ENCODE peak calls at places on chromosomes 16 and 17, in seven cellular contexts. M, W, J, B, S, Q and I are unnamed samples.

GRCh38 chr16:87505834-87506233 is 13.0 kb upstream of the ZCCHC14 start:
- DNase-seq in M (no peak), B (no peak), W (no peak), J (no peak), S (no peak), Q (no peak), I (no peak)

GRCh38 chr17:1554751-1555617 is 7.6 kb downstream of the PITPNA start:
- DNase-seq in M (no peak), B (no peak), W (no peak), J (no peak), S (no peak), Q (no peak), I (no peak)

GRCh38 chr16:54318941-54319340 is 32.4 kb upstream of the IRX3 start:
- DNase-seq in J (no peak), M (no peak), S (no peak), Q (no peak), W (no peak), B (no peak), I (no peak)

GRCh38 chr17:78706271-78706915 is 75.7 kb downstream of the CYTH1 start:
- DNase-seq in J (no peak), S (no peak), B (no peak), Q (no peak), M (peak; percentile 58), W (no peak), I (no peak)

GRCh38 chr16:50533317-50533716 is 14.9 kb upstream of the NKD1 start:
- DNase-seq in W (no peak), S (no peak), B (no peak), M (no peak), Q (no peak), J (no peak), I (no peak)

GRCh38 chr16:67372664-67373063 is 20.6 kb downstream of the TPPP3 start:
- DNase-seq in W (no peak), S (no peak), Q (no peak), B (no peak), J (no peak), M (peak; percentile 36), I (no peak)

GRCh38 chr17:76124582-76125390 is 16.3 kb downstream of the FOXJ1 start:
- DNase-seq in B (no peak), J (no peak), Q (no peak), W (no peak), S (no peak), M (no peak), I (no peak)

GRCh38 chr16:23107117-23107516 is 42.1 kb downstream of the USP31 start:
- DNase-seq in J (no peak), S (no peak), W (no peak), Q (no peak), M (no peak), B (no peak), I (peak; percentile 67)

GRCh38 chr17:42651392-42651791 is 7.7 kb upstream of the TUBG2 start:
- DNase-seq in B (no peak), J (no peak), Q (no peak), W (no peak), S (no peak), M (no peak), I (no peak)

GRCh38 chr17:14011740-14012405 is 57.4 kb upstream of the COX10 start:
- DNase-seq in M (no peak), J (peak; percentile 20), Q (peak; percentile 32), S (no peak), W (no peak), B (no peak), I (no peak)

GRCh38 chr16:48366165-48367093 is 18.8 kb downstream of the SIAH1 start:
- DNase-seq in B (no peak), J (no peak), S (peak; percentile 74), Q (no peak), M (peak; percentile 90), W (no peak), I (no peak)

GRCh38 chr17:3613139-3613538 is 3.9 kb upstream of the TRPV1 start:
- DNase-seq in Q (no peak), B (no peak), M (no peak), J (no peak), S (no peak), W (no peak), I (no peak)

GRCh38 chr16:56632160-56632847 is at the start of gene MT1M:
- DNase-seq in Q (peak; percentile 72), B (peak; percentile 92), W (peak; percentile 93), M (no peak), J (peak; percentile 78), S (no peak), I (peak; percentile 34)

GRCh38 chr16:85187002-85187401 is 74.7 kb upstream of the CIBAR2 start:
- DNase-seq in Q (peak; percentile 60), M (peak; percentile 89), S (no peak), B (peak; percentile 88), J (no peak), W (no peak), I (peak; percentile 84)

GRCh38 chr16:85313541-85314208 is 201.4 kb upstream of the CIBAR2 start:
- DNase-seq in W (no peak), J (no peak), B (no peak), Q (no peak), S (no peak), M (peak; percentile 21), I (peak; percentile 54)

GRCh38 chr16:66660422-66661209 is 35.9 kb downstream of the CMTM4 start:
- DNase-seq in W (peak; percentile 81), B (peak; percentile 83), S (no peak), M (peak; percentile 84), Q (peak; percentile 60), J (peak; percentile 57), I (peak; percentile 82)

GRCh38 chr17:32903774-32904673 is 23.9 kb upstream of the TMEM98 start:
- DNase-seq in J (no peak), S (no peak), Q (no peak), M (no peak), B (no peak), W (no peak), I (no peak)

GRCh38 chr16:82016268-82016667 is 5.0 kb upstream of the SDR42E1 start:
- DNase-seq in Q (no peak), B (no peak), W (no peak), M (peak; percentile 14), J (no peak), S (no peak), I (no peak)

GRCh38 chr16:27690604-27691003 is 140.7 kb downstream of the KATNIP start:
- DNase-seq in B (peak; percentile 79), S (no peak), M (peak; percentile 5), Q (no peak), W (peak; percentile 49), J (no peak), I (no peak)

GRCh38 chr16:57377080-57377841 is 5.0 kb downstream of the CX3CL1 start:
- DNase-seq in S (peak; percentile 37), J (no peak), B (no peak), M (peak; percentile 85), W (no peak), Q (no peak), I (no peak)

GRCh38 chr17:27657620-27658019 is 26.6 kb downstream of the LGALS9 start:
- DNase-seq in J (no peak), S (no peak), Q (no peak), B (peak; percentile 14), W (peak; percentile 18), M (peak; percentile 18), I (no peak)

GRCh38 chr17:6755281-6755680 is 565 bp upstream of the XAF1 start:
- DNase-seq in Q (peak; percentile 76), B (no peak), W (peak; percentile 80), J (peak; percentile 68), M (no peak), S (no peak), I (peak; percentile 61)

GRCh38 chr17:72719582-72720493 is 372.6 kb downstream of the SLC39A11 start:
- DNase-seq in M (peak; percentile 67), Q (no peak), S (peak; percentile 67), J (no peak), B (no peak), W (no peak), I (no peak)

GRCh38 chr17:44787271-44787940 is 28.6 kb downstream of the ADAM11 start:
- DNase-seq in W (peak; percentile 44), B (no peak), J (no peak), M (no peak), Q (no peak), S (no peak), I (no peak)

GRCh38 chr17:18158022-18158600 is 25.5 kb upstream of the ALKBH5 start:
- DNase-seq in Q (peak; percentile 93), J (peak; percentile 93), W (peak; percentile 99), B (peak; percentile 99), M (peak; percentile 85), S (peak; percentile 96), I (peak; percentile 95)

DNA sequence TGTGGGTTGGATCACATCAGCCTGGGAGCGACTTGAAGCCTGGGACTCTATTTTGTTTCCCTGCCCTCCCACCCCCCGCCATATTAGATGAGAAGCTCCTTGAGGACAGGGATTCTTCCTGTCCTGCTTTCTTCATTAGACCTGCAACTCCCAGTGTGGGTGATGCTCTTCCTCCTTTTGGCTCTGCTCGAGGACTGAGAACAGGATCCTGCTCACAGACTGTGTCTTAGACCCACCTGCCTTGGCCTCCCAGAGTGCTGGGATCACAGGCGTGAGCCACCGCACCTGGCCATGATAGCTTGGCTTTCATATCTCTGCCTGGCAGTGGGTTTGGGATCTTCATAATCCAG is 21.5 kb upstream of the TNS4 start:
- DNase-seq in W (no peak), J (no peak), B (peak; percentile 2), M (no peak), Q (no peak), S (no peak), I (no peak)
- H3K4me1 ChIP-seq in W (no peaks in the 10 kb centered on the region), J (peaks cover 12% of the 10 kb centered on the region), B (no peaks in the 10 kb centered on the region), M (peaks cover 24% of the 10 kb centered on the region), Q (peaks cover 7% of the 10 kb centered on the region), S (peaks cover 23% of the 10 kb centered on the region), I (peaks cover 3% of the 10 kb centered on the region)

GRCh38 chr17:4969551-4970231 is 2.1 kb upstream of the SPAG7 start:
- DNase-seq in Q (no peak), W (peak; percentile 51), B (no peak), S (no peak), M (peak; percentile 55), J (no peak), I (no peak)
- H3K4me3 ChIP-seq in Q (peak overlapping the region; percentile 90), W (peak overlapping the region; percentile 58), B (no peak overlapping the region), S (no peak overlapping the region), M (peak overlapping the region; percentile 39), J (no peak overlapping the region), I (no peak overlapping the region)

DNA sequence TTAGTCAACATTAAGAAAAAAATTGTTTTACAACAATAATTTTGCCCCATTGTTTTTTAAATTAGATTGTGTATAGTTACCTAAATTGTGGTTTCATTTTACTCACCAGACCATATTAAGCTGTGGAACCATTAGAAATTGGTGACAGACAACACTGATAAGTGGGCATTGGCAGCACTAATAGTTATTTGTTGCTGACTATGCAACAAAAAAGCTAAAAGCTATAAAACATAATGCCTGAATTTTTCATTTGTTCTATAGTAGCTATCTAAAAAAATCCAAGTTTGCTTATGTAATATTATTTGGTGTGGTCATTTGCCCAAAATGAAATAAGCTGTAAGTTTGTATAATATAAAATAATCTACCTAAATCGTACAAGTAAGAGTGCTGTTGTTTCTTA is 13.7 kb upstream of the VWA3A start:
- DNase-seq in Q (no peak), J (no peak), B (no peak), W (no peak), S (no peak), M (no peak), I (no peak)
- H3K4me1 ChIP-seq in Q (peaks cover 11% of the 10 kb centered on the region), J (peaks cover 5% of the 10 kb centered on the region), B (no peaks in the 10 kb centered on the region), W (no peaks in the 10 kb centered on the region), S (no peaks in the 10 kb centered on the region), M (peaks cover 15% of the 10 kb centered on the region), I (peaks cover 9% of the 10 kb centered on the region)

DNA sequence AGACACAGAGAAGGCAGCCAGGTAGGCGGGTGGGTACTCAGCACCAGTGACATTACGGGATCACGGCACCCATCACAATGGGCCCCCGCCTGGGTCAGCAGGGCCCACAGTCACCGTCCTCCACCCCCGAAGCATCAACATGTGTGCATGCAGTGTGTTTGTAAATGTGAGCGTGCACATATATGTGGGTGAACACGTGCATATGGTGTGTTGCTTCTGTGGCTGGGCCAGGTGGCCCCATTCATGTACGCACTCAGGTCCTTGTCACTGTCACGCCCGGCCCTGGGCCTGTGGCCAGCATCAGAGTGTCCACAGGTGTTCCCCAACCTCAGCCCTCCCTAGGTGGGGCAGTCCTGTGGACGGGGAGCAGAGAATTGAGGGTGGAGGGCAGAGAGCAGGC is 37.1 kb downstream of the TNFRSF13B start:
- DNase-seq in J (no peak), B (peak; percentile 64), W (no peak), M (no peak), S (peak; percentile 35), Q (peak; percentile 3), I (no peak)
- H3K4me3 ChIP-seq in J (no peak overlapping the region), B (no peak overlapping the region), W (no peak overlapping the region), M (no peak overlapping the region), S (no peak overlapping the region), Q (no peak overlapping the region), I (no peak overlapping the region)